ENCODE peak calls at places on chromosomes 4 and X, in ten cellular contexts. R, V, K, F, Z, Q, O, E, T and J are unnamed samples.

GRCh38 chr4:26533685-26534084 is 43.4 kb upstream of the CCKAR start:
- DNase-seq in K (no peak), Q (no peak), V (no peak), Z (no peak), O (no peak), E (no peak), R (no peak), T (no peak), F (no peak), J (no peak)

GRCh38 chrX:51779306-51779705 is 36.1 kb downstream of the GSPT2 start:
- DNase-seq in K (no peak), Z (no peak), Q (no peak), F (no peak), O (no peak), T (no peak), V (no peak), E (no peak), R (no peak), J (no peak)

GRCh38 chr4:87511500-87511899 is 17.7 kb downstream of the SPARCL1 start:
- DNase-seq in Z (no peak), V (no peak), O (no peak), R (no peak), K (no peak), Q (no peak), T (no peak), F (no peak), E (no peak), J (no peak)

GRCh38 chr4:44493924-44494323 is 45.3 kb upstream of the KCTD8 start:
- DNase-seq in Q (peak; percentile 1), O (peak; percentile 63), T (no peak), V (no peak), K (no peak), E (no peak), Z (no peak), R (peak; percentile 49), F (no peak), J (no peak)

GRCh38 chr4:86106475-86106874 is 253.4 kb downstream of the MAPK10 start:
- DNase-seq in V (no peak), R (no peak), F (no peak), K (no peak), T (no peak), Z (no peak), Q (no peak), O (no peak), E (no peak), J (no peak)

GRCh38 chrX:153560000-153560399 is 38.9 kb downstream of the CCNQ start:
- DNase-seq in K (no peak), O (no peak), V (peak; percentile 27), F (no peak), Z (no peak), E (no peak), R (no peak), Q (no peak), T (no peak), J (no peak)

GRCh38 chr4:94508841-94509240 is 57.1 kb downstream of the PDLIM5 start:
- DNase-seq in O (no peak), K (no peak), Q (no peak), R (no peak), Z (no peak), E (no peak), V (no peak), T (no peak), F (no peak), J (no peak)

GRCh38 chr4:147360301-147360700 is 120.6 kb upstream of the EDNRA start:
- DNase-seq in Q (no peak), E (no peak), R (peak; percentile 23), K (no peak), T (no peak), Z (no peak), F (no peak), O (no peak), V (no peak), J (no peak)

GRCh38 chr4:23819041-23819511 is 70.8 kb downstream of the PPARGC1A start:
- DNase-seq in E (no peak), V (peak; percentile 26), Z (no peak), R (no peak), Q (no peak), K (no peak), F (no peak), T (no peak), O (peak; percentile 64), J (no peak)

GRCh38 chr4:6601661-6602250 is 26.8 kb downstream of the MAN2B2 start:
- DNase-seq in R (no peak), E (no peak), Q (no peak), K (no peak), O (no peak), Z (no peak), T (no peak), F (no peak), V (no peak), J (no peak)

GRCh38 chr4:39714171-39714570 is 16.2 kb downstream of the UBE2K start:
- DNase-seq in K (no peak), F (no peak), V (no peak), T (no peak), R (no peak), E (no peak), Q (no peak), O (no peak), Z (no peak), J (no peak)

GRCh38 chrX:33078273-33078672 is 133.1 kb downstream of the DMD start:
- DNase-seq in E (no peak), O (no peak), F (no peak), Z (no peak), V (no peak), T (no peak), K (no peak), R (no peak), Q (no peak), J (no peak)

GRCh38 chr4:159551268-159551667 is 448.4 kb downstream of the RAPGEF2 start:
- DNase-seq in O (no peak), T (no peak), V (no peak), Q (no peak), F (no peak), Z (no peak), R (no peak), E (no peak), K (no peak), J (no peak)

GRCh38 chr4:48813984-48814383 is 16.9 kb upstream of the OCIAD1 start:
- DNase-seq in Z (no peak), F (no peak), Q (no peak), E (no peak), V (no peak), T (no peak), R (no peak), O (no peak), K (no peak), J (no peak)

GRCh38 chr4:73311428-73311827 is 52.8 kb upstream of the ANKRD17 start:
- DNase-seq in F (no peak), T (no peak), Q (no peak), R (peak; percentile 84), K (no peak), O (peak; percentile 5), V (no peak), E (no peak), Z (no peak), J (no peak)
- TF ChIP-seq CTCF in F (no peak), T (peak; percentile 6), Q (peak; percentile 47), R (peak; percentile 81), K (no peak), O (peak; percentile 32), V (peak; percentile 51), E (peak; percentile 46), Z (no peak), J (peak; percentile 41)

DNA sequence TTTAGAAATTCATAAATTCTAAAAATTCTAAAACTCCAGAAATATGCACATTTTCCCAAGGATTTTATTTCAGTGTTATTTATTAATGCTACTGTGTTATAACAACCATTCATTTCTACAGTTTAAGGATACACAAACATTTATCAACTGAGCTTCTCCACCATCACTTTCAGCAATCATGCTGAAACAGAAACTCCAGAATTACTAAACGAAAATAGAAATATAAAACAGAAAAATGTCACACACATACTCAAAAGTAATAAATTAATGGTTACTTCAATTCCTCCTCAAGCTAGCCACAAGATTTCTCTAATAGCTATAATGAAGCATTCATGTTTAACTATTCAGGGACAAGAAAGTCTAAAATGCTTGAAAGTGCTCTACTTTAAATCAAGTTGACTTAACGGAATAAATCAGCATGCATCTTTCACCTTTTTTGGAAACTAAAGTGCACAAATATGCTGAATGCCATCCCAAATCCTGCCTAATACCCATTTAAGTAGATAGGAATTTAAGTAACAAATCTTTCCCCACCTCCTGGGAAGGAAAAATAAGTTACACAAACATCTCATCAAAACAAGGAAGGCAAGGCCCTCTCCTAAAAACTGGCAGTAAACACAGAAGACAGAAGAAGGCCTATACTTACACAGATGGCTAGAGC is 563 bp downstream of the FAM13A start:
- DNase-seq in O (no peak), V (no peak), F (no peak), K (no peak), R (no peak), E (no peak), Z (no peak), Q (no peak), T (no peak), J (no peak)
- H3K27ac ChIP-seq in O (peak overlapping the region; percentile 82), V (peak overlapping the region; percentile 72), F (peak overlapping the region; percentile 6), K (peak overlapping the region; percentile 75), R (peak overlapping the region; percentile 23), E (peak overlapping the region; percentile 31), Z (peak overlapping the region; percentile 81), Q (peak overlapping the region; percentile 88), T (peak overlapping the region; percentile 67), J (peak overlapping the region; percentile 48)

DNA sequence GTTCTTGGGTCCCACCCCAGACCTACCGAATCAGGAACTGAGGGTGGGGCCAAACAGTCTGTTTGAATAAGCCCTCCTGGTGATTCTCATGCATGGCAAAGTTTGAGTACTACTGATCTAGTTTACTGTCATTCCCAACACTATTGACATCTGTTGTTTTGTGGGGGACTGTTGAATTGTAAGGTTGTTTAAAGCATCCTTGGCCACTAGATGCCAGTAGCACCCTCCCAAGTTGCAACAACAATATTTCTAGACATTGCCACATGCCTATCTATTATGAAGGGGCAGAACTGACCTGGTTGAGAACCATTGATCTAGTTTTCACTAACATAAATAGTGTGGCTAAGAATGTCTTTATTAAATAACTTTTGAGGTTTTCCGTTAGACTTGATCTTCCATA is 15.1 kb downstream of the TAF9B start:
- DNase-seq in R (no peak), K (no peak), E (no peak), V (no peak), O (no peak), Z (no peak), Q (no peak), T (no peak), F (no peak), J (no peak)
- TF ChIP-seq CTCF in R (peak; percentile 44), K (no peak), E (no peak), V (no peak), O (peak; percentile 32), Z (no peak), Q (peak; percentile 20), T (peak; percentile 23), F (no peak), J (no peak)

GRCh38 chr4:185835814-185836213 is 23.8 kb upstream of the SORBS2 start:
- DNase-seq in V (no peak), T (no peak), O (no peak), K (no peak), Q (no peak), R (no peak), Z (no peak), F (no peak), E (no peak), J (no peak)
- H3K27ac ChIP-seq in V (peak overlapping the region; percentile 88), T (no peak overlapping the region), O (peak overlapping the region; percentile 81), K (peak overlapping the region; percentile 85), Q (no peak overlapping the region), R (no peak overlapping the region), Z (no peak overlapping the region), F (no peak overlapping the region), E (no peak overlapping the region), J (no peak overlapping the region)

GRCh38 chr4:152853293-152853692 is 73.5 kb downstream of the ARFIP1 start:
- DNase-seq in R (no peak), T (no peak), Z (no peak), F (no peak), K (no peak), O (no peak), Q (no peak), E (no peak), V (no peak), J (no peak)
- TF ChIP-seq CTCF in R (no peak), T (no peak), Z (no peak), F (no peak), K (no peak), O (no peak), Q (no peak), E (no peak), V (no peak), J (no peak)